ENCODE peak calls at places on chromosomes 5 and 9, in nine cellular contexts. One of them, this sample, is unnamed.

GRCh38 chr9:74940600-74940999 is 12.1 kb downstream of the C9orf40 start:
- DNase-seq in mammary epithelial cell: peak
- DNase-seq in HCT116: no peak
- DNase-seq in GM23248: peak
- DNase-seq in fibroblast of lung: no peak
- DNase-seq in H9: no peak
- DNase-seq in neuronal stem cell: no peak
- DNase-seq in neural progenitor cell: no peak
- DNase-seq in osteoblast: peak
- DNase-seq in this sample: peak

GRCh38 chr9:76687861-76688374 is 76.3 kb upstream of the PCA3 start:
- DNase-seq in mammary epithelial cell: peak
- DNase-seq in HCT116: peak
- DNase-seq in GM23248: peak
- DNase-seq in fibroblast of lung: peak
- DNase-seq in H9: no peak
- DNase-seq in neuronal stem cell: no peak
- DNase-seq in neural progenitor cell: no peak
- DNase-seq in osteoblast: peak
- DNase-seq in this sample: peak

GRCh38 chr9:22040760-22041159 is 31.7 kb upstream of the CDKN2B start:
- DNase-seq in mammary epithelial cell: peak
- DNase-seq in HCT116: no peak
- DNase-seq in GM23248: peak
- DNase-seq in fibroblast of lung: peak
- DNase-seq in H9: no peak
- DNase-seq in neuronal stem cell: no peak
- DNase-seq in neural progenitor cell: no peak
- DNase-seq in osteoblast: peak
- DNase-seq in this sample: no peak

GRCh38 chr9:4519604-4520003 is 29.3 kb downstream of the SLC1A1 start:
- DNase-seq in mammary epithelial cell: no peak
- DNase-seq in HCT116: no peak
- DNase-seq in GM23248: peak
- DNase-seq in fibroblast of lung: no peak
- DNase-seq in H9: no peak
- DNase-seq in neuronal stem cell: no peak
- DNase-seq in neural progenitor cell: no peak
- DNase-seq in osteoblast: peak
- DNase-seq in this sample: no peak

GRCh38 chr5:113748403-113748802 is 234.9 kb downstream of the YTHDC2 start:
- DNase-seq in mammary epithelial cell: peak
- DNase-seq in HCT116: no peak
- DNase-seq in GM23248: no peak
- DNase-seq in fibroblast of lung: no peak
- DNase-seq in H9: no peak
- DNase-seq in neuronal stem cell: no peak
- DNase-seq in neural progenitor cell: no peak
- DNase-seq in osteoblast: no peak
- DNase-seq in this sample: no peak

GRCh38 chr9:96203867-96204412 is 98.0 kb downstream of the HSD17B3 start:
- DNase-seq in mammary epithelial cell: no peak
- DNase-seq in HCT116: no peak
- DNase-seq in GM23248: no peak
- DNase-seq in fibroblast of lung: peak
- DNase-seq in H9: no peak
- DNase-seq in neuronal stem cell: no peak
- DNase-seq in neural progenitor cell: no peak
- DNase-seq in osteoblast: no peak
- DNase-seq in this sample: no peak

GRCh38 chr5:24347206-24347605 is 297.6 kb downstream of the CDH10 start:
- DNase-seq in mammary epithelial cell: no peak
- DNase-seq in HCT116: no peak
- DNase-seq in GM23248: peak
- DNase-seq in fibroblast of lung: no peak
- DNase-seq in H9: no peak
- DNase-seq in neuronal stem cell: no peak
- DNase-seq in neural progenitor cell: no peak
- DNase-seq in osteoblast: peak
- DNase-seq in this sample: peak

GRCh38 chr9:112705773-112706427 is 12.0 kb downstream of the INIP start:
- DNase-seq in mammary epithelial cell: peak
- DNase-seq in HCT116: no peak
- DNase-seq in GM23248: peak
- DNase-seq in fibroblast of lung: peak
- DNase-seq in H9: peak
- DNase-seq in neuronal stem cell: peak
- DNase-seq in neural progenitor cell: peak
- DNase-seq in osteoblast: no peak
- DNase-seq in this sample: peak

GRCh38 chr9:79129865-79130480 is 441.8 kb upstream of the TLE4 start:
- DNase-seq in mammary epithelial cell: peak
- DNase-seq in HCT116: peak
- DNase-seq in GM23248: peak
- DNase-seq in fibroblast of lung: peak
- DNase-seq in H9: no peak
- DNase-seq in neuronal stem cell: peak
- DNase-seq in neural progenitor cell: peak
- DNase-seq in osteoblast: no peak
- DNase-seq in this sample: peak

GRCh38 chr9:4137755-4138154 is 162.1 kb downstream of the GLIS3 start:
- DNase-seq in mammary epithelial cell: peak
- DNase-seq in HCT116: no peak
- DNase-seq in GM23248: peak
- DNase-seq in fibroblast of lung: peak
- DNase-seq in H9: no peak
- DNase-seq in neuronal stem cell: no peak
- DNase-seq in neural progenitor cell: no peak
- DNase-seq in osteoblast: no peak
- DNase-seq in this sample: peak

GRCh38 chr9:10697044-10697443 is 84.2 kb upstream of the PTPRD start:
- DNase-seq in mammary epithelial cell: no peak
- DNase-seq in HCT116: no peak
- DNase-seq in GM23248: no peak
- DNase-seq in fibroblast of lung: no peak
- DNase-seq in H9: no peak
- DNase-seq in neuronal stem cell: no peak
- DNase-seq in neural progenitor cell: no peak
- DNase-seq in osteoblast: no peak
- DNase-seq in this sample: no peak

GRCh38 chr9:68822596-68823165 is 117.6 kb downstream of the PIP5K1B start:
- DNase-seq in mammary epithelial cell: no peak
- DNase-seq in HCT116: no peak
- DNase-seq in GM23248: no peak
- DNase-seq in fibroblast of lung: no peak
- DNase-seq in H9: no peak
- DNase-seq in neuronal stem cell: no peak
- DNase-seq in neural progenitor cell: no peak
- DNase-seq in osteoblast: no peak
- DNase-seq in this sample: no peak

GRCh38 chr9:35114921-35115341 is 731 bp downstream of the ATOSB start:
- DNase-seq in mammary epithelial cell: peak
- DNase-seq in HCT116: no peak
- DNase-seq in GM23248: peak
- DNase-seq in fibroblast of lung: no peak
- DNase-seq in H9: peak
- DNase-seq in neuronal stem cell: peak
- DNase-seq in neural progenitor cell: peak
- DNase-seq in osteoblast: peak
- DNase-seq in this sample: peak

GRCh38 chr9:89996106-89996505 is 391.3 kb downstream of the GADD45G start:
- DNase-seq in mammary epithelial cell: no peak
- DNase-seq in HCT116: no peak
- DNase-seq in GM23248: no peak
- DNase-seq in fibroblast of lung: no peak
- DNase-seq in H9: no peak
- DNase-seq in neuronal stem cell: no peak
- DNase-seq in neural progenitor cell: no peak
- DNase-seq in osteoblast: no peak
- DNase-seq in this sample: no peak

GRCh38 chr5:142053434-142054253 is 40.8 kb upstream of the GNPDA1 start:
- DNase-seq in mammary epithelial cell: peak
- DNase-seq in HCT116: peak
- DNase-seq in GM23248: peak
- DNase-seq in fibroblast of lung: peak
- DNase-seq in H9: no peak
- DNase-seq in neuronal stem cell: no peak
- DNase-seq in neural progenitor cell: no peak
- DNase-seq in osteoblast: peak
- DNase-seq in this sample: peak

GRCh38 chr5:6581559-6582426 is 51.1 kb downstream of the NSUN2 start:
- DNase-seq in mammary epithelial cell: no peak
- DNase-seq in HCT116: no peak
- DNase-seq in GM23248: no peak
- DNase-seq in fibroblast of lung: peak
- DNase-seq in H9: no peak
- DNase-seq in neuronal stem cell: no peak
- DNase-seq in neural progenitor cell: no peak
- DNase-seq in osteoblast: peak
- DNase-seq in this sample: no peak

GRCh38 chr5:91182763-91183162 is 200.4 kb downstream of the ARRDC3 start:
- DNase-seq in mammary epithelial cell: no peak
- DNase-seq in HCT116: no peak
- DNase-seq in GM23248: peak
- DNase-seq in fibroblast of lung: no peak
- DNase-seq in H9: no peak
- DNase-seq in neuronal stem cell: no peak
- DNase-seq in neural progenitor cell: no peak
- DNase-seq in osteoblast: no peak
- DNase-seq in this sample: no peak

GRCh38 chr5:152546493-152546892 is 141.4 kb upstream of the NMUR2 start:
- DNase-seq in mammary epithelial cell: peak
- DNase-seq in HCT116: no peak
- DNase-seq in GM23248: no peak
- DNase-seq in fibroblast of lung: no peak
- DNase-seq in H9: no peak
- DNase-seq in neuronal stem cell: no peak
- DNase-seq in neural progenitor cell: no peak
- DNase-seq in osteoblast: no peak
- DNase-seq in this sample: peak

GRCh38 chr5:98768160-98769005 is 5.1 kb upstream of the RGMB start:
- DNase-seq in mammary epithelial cell: no peak
- DNase-seq in HCT116: no peak
- DNase-seq in GM23248: peak
- DNase-seq in fibroblast of lung: peak
- DNase-seq in H9: peak
- DNase-seq in neuronal stem cell: peak
- DNase-seq in neural progenitor cell: peak
- DNase-seq in osteoblast: peak
- DNase-seq in this sample: peak

GRCh38 chr9:34139477-34140146 is 13.1 kb upstream of the DCAF12 start:
- DNase-seq in mammary epithelial cell: peak
- DNase-seq in HCT116: peak
- DNase-seq in GM23248: peak
- DNase-seq in fibroblast of lung: peak
- DNase-seq in H9: no peak
- DNase-seq in neuronal stem cell: no peak
- DNase-seq in neural progenitor cell: no peak
- DNase-seq in osteoblast: peak
- DNase-seq in this sample: no peak

GRCh38 chr9:97848237-97848581 is 4.8 kb upstream of the FOXE1 start:
- DNase-seq in mammary epithelial cell: no peak
- DNase-seq in HCT116: no peak
- DNase-seq in GM23248: no peak
- DNase-seq in fibroblast of lung: no peak
- DNase-seq in H9: no peak
- DNase-seq in neuronal stem cell: no peak
- DNase-seq in neural progenitor cell: peak
- DNase-seq in osteoblast: no peak
- DNase-seq in this sample: no peak

GRCh38 chr5:607541-608285 is 4.4 kb upstream of the CEP72 start:
- DNase-seq in mammary epithelial cell: no peak
- DNase-seq in HCT116: no peak
- DNase-seq in GM23248: no peak
- DNase-seq in fibroblast of lung: no peak
- DNase-seq in H9: no peak
- DNase-seq in neuronal stem cell: no peak
- DNase-seq in neural progenitor cell: no peak
- DNase-seq in osteoblast: peak
- DNase-seq in this sample: no peak

GRCh38 chr5:178419196-178419595 is 171.0 kb downstream of the COL23A1 start:
- DNase-seq in mammary epithelial cell: no peak
- DNase-seq in HCT116: no peak
- DNase-seq in GM23248: no peak
- DNase-seq in fibroblast of lung: no peak
- DNase-seq in H9: no peak
- DNase-seq in neuronal stem cell: no peak
- DNase-seq in neural progenitor cell: no peak
- DNase-seq in osteoblast: peak
- DNase-seq in this sample: no peak
- H2AFZ ChIP-seq in mammary epithelial cell: no peak
- H2AFZ ChIP-seq in HCT116: no peak
- H2AFZ ChIP-seq in GM23248: no peak
- H2AFZ ChIP-seq in fibroblast of lung: no peak
- H2AFZ ChIP-seq in H9: no peak
- H2AFZ ChIP-seq in neuronal stem cell: no peak
- H2AFZ ChIP-seq in neural progenitor cell: no peak
- H2AFZ ChIP-seq in osteoblast: no peak
- H2AFZ ChIP-seq in this sample: no peak

DNA sequence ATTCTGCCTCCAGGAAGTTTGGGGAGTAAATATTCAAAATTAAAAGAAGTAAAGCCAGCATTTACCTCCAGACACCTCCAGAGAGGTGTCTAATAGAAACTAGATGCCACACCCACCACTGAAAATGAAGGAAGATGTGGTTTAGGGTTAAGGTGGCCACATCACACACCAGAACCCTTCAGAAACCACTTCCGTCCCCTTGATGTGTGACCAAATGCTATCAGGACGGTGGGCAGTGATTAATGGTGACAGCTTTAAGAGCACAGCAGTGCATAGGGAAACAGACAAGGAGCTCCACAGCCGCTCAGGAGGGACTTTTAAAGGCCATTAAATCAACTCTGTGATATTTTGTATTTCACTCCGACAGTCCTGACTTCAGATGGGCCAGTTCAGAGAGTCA is 295.2 kb downstream of the BRINP1 start:
- DNase-seq in mammary epithelial cell: no peak
- DNase-seq in HCT116: no peak
- DNase-seq in GM23248: no peak
- DNase-seq in fibroblast of lung: no peak
- DNase-seq in H9: no peak
- DNase-seq in neuronal stem cell: no peak
- DNase-seq in neural progenitor cell: no peak
- DNase-seq in osteoblast: no peak
- DNase-seq in this sample: no peak
- H3K4me2 ChIP-seq in mammary epithelial cell: no peak
- H3K4me2 ChIP-seq in HCT116: no peak
- H3K4me2 ChIP-seq in GM23248: no peak
- H3K4me2 ChIP-seq in fibroblast of lung: no peak
- H3K4me2 ChIP-seq in H9: no peak
- H3K4me2 ChIP-seq in neuronal stem cell: no peak
- H3K4me2 ChIP-seq in neural progenitor cell: no peak
- H3K4me2 ChIP-seq in osteoblast: no peak
- H3K4me2 ChIP-seq in this sample: no peak

GRCh38 chr5:56152437-56152836 is 80.7 kb downstream of the ANKRD55 start:
- DNase-seq in mammary epithelial cell: no peak
- DNase-seq in HCT116: no peak
- DNase-seq in GM23248: no peak
- DNase-seq in fibroblast of lung: no peak
- DNase-seq in H9: no peak
- DNase-seq in neuronal stem cell: no peak
- DNase-seq in neural progenitor cell: no peak
- DNase-seq in osteoblast: peak
- DNase-seq in this sample: no peak
- H2AFZ ChIP-seq in mammary epithelial cell: no peak
- H2AFZ ChIP-seq in HCT116: no peak
- H2AFZ ChIP-seq in GM23248: peak
- H2AFZ ChIP-seq in fibroblast of lung: no peak
- H2AFZ ChIP-seq in H9: no peak
- H2AFZ ChIP-seq in neuronal stem cell: no peak
- H2AFZ ChIP-seq in neural progenitor cell: no peak
- H2AFZ ChIP-seq in osteoblast: peak
- H2AFZ ChIP-seq in this sample: no peak

GRCh38 chr9:1913931-1914330 is 101.2 kb upstream of the SMARCA2 start:
- DNase-seq in mammary epithelial cell: no peak
- DNase-seq in HCT116: no peak
- DNase-seq in GM23248: no peak
- DNase-seq in fibroblast of lung: no peak
- DNase-seq in H9: no peak
- DNase-seq in neuronal stem cell: no peak
- DNase-seq in neural progenitor cell: no peak
- DNase-seq in osteoblast: no peak
- DNase-seq in this sample: peak
- H3K4me2 ChIP-seq in mammary epithelial cell: no peak
- H3K4me2 ChIP-seq in HCT116: no peak
- H3K4me2 ChIP-seq in GM23248: no peak
- H3K4me2 ChIP-seq in fibroblast of lung: no peak
- H3K4me2 ChIP-seq in H9: no peak
- H3K4me2 ChIP-seq in neuronal stem cell: no peak
- H3K4me2 ChIP-seq in neural progenitor cell: no peak
- H3K4me2 ChIP-seq in osteoblast: no peak
- H3K4me2 ChIP-seq in this sample: no peak